ENCODE peak calls at places on chromosomes 1 and 21, in seven cellular contexts. Q is GM23338; L is AG04449; Y is cardiac muscle cell; P is choroid plexus epithelial cell; A is CD8-positive, alpha-beta T cell; T is Caco-2. K is an unnamed sample.
A peak's percentile ranks its signal among the peaks of the same experiment; 100 is the strongest.

GRCh38 chr1:181141431-181141910 is 53.0 kb downstream of the IER5 start:
- DNase-seq in P (peak; percentile 64), Q (no peak), T (no peak), Y (peak; percentile 58), L (peak; percentile 60), A (no peak), K (no peak)

GRCh38 chr1:9760824-9761223 is 62.9 kb downstream of the CLSTN1 start:
- DNase-seq in A (no peak), L (no peak), T (no peak), P (no peak), Q (peak; percentile 77), Y (no peak), K (no peak)

GRCh38 chr1:205985330-205986005 is 17.7 kb downstream of the RAB7B start:
- DNase-seq in P (no peak), Y (no peak), Q (no peak), T (no peak), A (no peak), L (no peak), K (peak; percentile 74)

GRCh38 chr1:3323021-3323790 is 131.3 kb upstream of the ARHGEF16 start:
- DNase-seq in P (no peak), A (no peak), Y (no peak), L (no peak), Q (no peak), T (peak; percentile 53), K (no peak)

GRCh38 chr1:55833452-55834160 is 618.4 kb upstream of the USP24 start:
- DNase-seq in Q (no peak), P (peak; percentile 49), L (peak; percentile 77), Y (peak; percentile 33), A (no peak), T (no peak), K (no peak)

GRCh38 chr1:200082329-200082728 is 54.8 kb downstream of the NR5A2 start:
- DNase-seq in P (no peak), T (no peak), Y (no peak), Q (no peak), A (no peak), L (no peak), K (no peak)

GRCh38 chr1:167090289-167090942 is at the start of gene GPA33:
- DNase-seq in Q (no peak), T (no peak), L (no peak), P (no peak), A (peak; percentile 7), Y (no peak), K (no peak)

GRCh38 chr21:31446206-31446900 is 102.3 kb upstream of the TIAM1 start:
- DNase-seq in L (no peak), P (no peak), T (no peak), Y (no peak), A (peak; percentile 33), Q (no peak), K (no peak)

GRCh38 chr1:68675336-68675735 is 178.5 kb upstream of the DEPDC1 start:
- DNase-seq in A (no peak), Y (no peak), T (no peak), P (no peak), L (no peak), Q (no peak), K (no peak)

GRCh38 chr1:228321895-228322294 is 84.7 kb downstream of the TRIM11 start:
- DNase-seq in T (no peak), Q (no peak), L (no peak), Y (no peak), P (no peak), A (no peak), K (no peak)

GRCh38 chr1:153536618-153537375 is 1.0 kb upstream of the S100A6 start:
- DNase-seq in P (no peak), Y (no peak), L (no peak), T (no peak), Q (no peak), A (no peak), K (no peak)

GRCh38 chr1:164071288-164071687 is 487.7 kb upstream of the PBX1 start:
- DNase-seq in A (no peak), L (no peak), Q (no peak), T (no peak), P (no peak), Y (no peak), K (no peak)

GRCh38 chr1:229582011-229582694 is 23.6 kb upstream of the ABCB10 start:
- DNase-seq in P (peak; percentile 75), L (no peak), Q (no peak), T (peak; percentile 19), A (no peak), Y (peak; percentile 22), K (no peak)

GRCh38 chr21:29098156-29098555 is 24.7 kb upstream of the CCT8 start:
- DNase-seq in A (no peak), T (no peak), Q (no peak), Y (no peak), P (no peak), L (no peak), K (no peak)

GRCh38 chr1:196558424-196558823 is 49.8 kb downstream of the KCNT2 start:
- DNase-seq in T (no peak), P (peak; percentile 95), Y (peak; percentile 90), L (peak; percentile 5), A (no peak), Q (no peak), K (peak; percentile 44)

GRCh38 chr1:23897083-23897482 is 16.1 kb downstream of the CNR2 start:
- DNase-seq in Y (no peak), A (no peak), P (no peak), L (no peak), T (no peak), Q (no peak), K (no peak)

GRCh38 chr1:219489636-219490035 is 123.3 kb downstream of the ZC3H11B start:
- DNase-seq in A (no peak), L (no peak), Y (no peak), Q (no peak), T (no peak), P (no peak), K (no peak)

GRCh38 chr1:65278344-65279091 is 30.8 kb upstream of the DNAJC6 start:
- DNase-seq in P (no peak), Y (peak; percentile 8), L (no peak), A (no peak), Q (peak; percentile 70), T (no peak), K (no peak)

GRCh38 chr1:56978819-56979218 is 13.0 kb upstream of the C8B start:
- DNase-seq in A (no peak), T (no peak), P (no peak), Y (no peak), L (no peak), Q (peak; percentile 29), K (no peak)
- TF ChIP-seq CTCF in A (no peak), T (no peak), P (no peak), Y (no peak), L (no peak), Q (peak; percentile 68), K (no peak)

DNA sequence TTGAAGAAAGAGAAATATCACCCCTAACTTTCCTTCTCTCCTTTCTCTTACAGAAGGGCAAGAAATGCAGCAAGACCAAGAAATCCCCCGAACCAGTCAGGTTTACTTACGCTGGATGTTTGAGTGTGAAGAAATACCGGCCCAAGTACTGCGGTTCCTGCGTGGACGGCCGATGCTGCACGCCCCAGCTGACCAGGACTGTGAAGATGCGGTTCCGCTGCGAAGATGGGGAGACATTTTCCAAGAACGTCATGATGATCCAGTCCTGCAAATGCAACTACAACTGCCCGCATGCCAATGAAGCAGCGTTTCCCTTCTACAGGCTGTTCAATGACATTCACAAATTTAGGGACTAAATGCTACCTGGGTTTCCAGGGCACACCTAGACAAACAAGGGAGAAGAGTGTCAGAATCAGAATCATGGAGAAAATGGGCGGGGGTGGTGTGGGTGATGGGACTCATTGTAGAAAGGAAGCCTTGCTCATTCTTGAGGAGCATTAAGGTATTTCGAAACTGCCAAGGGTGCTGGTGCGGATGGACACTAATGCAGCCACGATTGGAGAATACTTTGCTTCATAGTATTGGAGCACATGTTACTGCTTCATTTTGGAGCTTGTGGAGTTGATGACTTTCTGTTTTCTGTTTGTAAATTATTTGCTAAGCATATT is 2.3 kb downstream of the CCN1 start:
- DNase-seq in Q (peak; percentile 36), A (no peak), Y (peak; percentile 74), P (peak; percentile 72), L (no peak), T (no peak), K (no peak)
- H3K4me3 ChIP-seq in Q (peak overlapping the region; percentile 81), A (no peak overlapping the region), Y (no peak overlapping the region), P (peak overlapping the region; percentile 70), L (peak overlapping the region; percentile 98), T (no peak overlapping the region), K (peak overlapping the region; percentile 92)

DNA sequence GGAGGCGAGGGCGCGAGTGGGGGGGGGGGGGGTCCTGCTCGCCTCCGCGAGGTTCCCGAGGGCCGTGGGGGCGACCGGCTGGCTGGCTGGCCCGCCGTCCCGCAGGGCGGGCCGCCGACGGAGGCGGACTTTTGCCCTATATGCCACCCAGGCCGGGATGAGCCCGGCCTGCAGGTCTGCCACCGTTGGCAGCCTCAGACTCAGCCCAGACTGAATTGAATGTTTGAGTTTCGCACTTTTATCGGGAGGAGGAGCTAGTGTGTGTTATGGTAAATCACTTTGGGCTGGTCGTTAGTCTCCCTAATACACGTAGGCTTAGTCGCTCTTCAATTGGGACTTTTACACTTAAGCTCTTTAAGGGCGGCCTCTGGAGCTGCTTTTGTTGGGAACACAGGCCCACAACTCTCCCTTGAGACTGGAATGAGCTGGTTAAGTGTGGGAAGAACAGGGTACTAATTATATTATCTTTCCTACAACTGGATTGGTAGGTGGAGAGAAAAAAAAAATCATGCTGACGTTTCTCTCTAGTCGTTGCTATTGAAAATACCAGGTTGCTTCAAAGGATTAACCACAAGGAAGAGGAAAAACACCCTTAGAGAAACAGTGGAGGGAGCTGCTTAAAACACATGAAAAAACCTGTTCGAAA is 1.3 kb upstream of the IRF2BP2 start:
- DNase-seq in Q (peak; percentile 92), P (peak; percentile 94), Y (peak; percentile 92), T (peak; percentile 88), A (peak; percentile 58), L (peak; percentile 77), K (no peak)
- TF ChIP-seq CTCF in Q (peak; percentile 14), P (peak; percentile 25), Y (peak; percentile 9), T (no peak), A (no peak), L (peak; percentile 1), K (peak; percentile 13)

GRCh38 chr1:17875882-17876280 is 120.7 kb downstream of the ACTL8 start:
- DNase-seq in P (peak; percentile 42), Y (peak; percentile 56), Q (no peak), T (no peak), A (no peak), L (no peak), K (no peak)

GRCh38 chr1:17873007-17873675 is 118.0 kb downstream of the ACTL8 start:
- DNase-seq in L (no peak), P (no peak), A (no peak), Y (no peak), T (no peak), Q (no peak), K (no peak)

GRCh38 chr1:17874665-17875064 is 119.5 kb downstream of the ACTL8 start:
- DNase-seq in L (peak; percentile 96), T (peak; percentile 9), Q (peak; percentile 25), A (no peak), Y (peak; percentile 95), P (peak; percentile 78), K (no peak)

GRCh38 chr1:17875171-17875881 is 120.2 kb downstream of the ACTL8 start:
- DNase-seq in L (no peak), Y (peak; percentile 46), Q (no peak), A (no peak), T (no peak), P (peak; percentile 31), K (no peak)

DNA sequence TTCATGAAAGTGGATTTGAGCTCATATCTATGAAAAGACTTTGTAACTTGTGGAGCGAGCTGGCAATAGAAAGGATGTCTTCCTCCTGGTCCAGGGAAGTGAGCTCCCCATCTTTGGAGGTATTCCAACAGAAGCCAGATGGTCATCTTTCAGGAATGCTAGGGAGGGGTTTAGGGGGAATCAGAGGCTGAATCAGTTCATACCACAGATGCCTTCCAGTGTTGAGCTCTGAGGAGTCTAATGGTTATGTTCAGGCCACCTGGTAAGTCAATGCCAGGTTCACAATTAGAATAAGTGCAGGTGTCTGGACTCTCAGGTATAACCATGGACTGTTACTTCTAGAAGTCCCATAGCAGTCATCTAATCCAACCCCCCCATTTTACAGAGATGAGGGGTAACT is 119.1 kb downstream of the ACTL8 start:
- DNase-seq in P (peak; percentile 82), A (no peak), T (no peak), Y (peak; percentile 88), Q (no peak), L (peak; percentile 85), K (peak; percentile 70)
- H3K4me3 ChIP-seq in P (no peak overlapping the region), A (no peak overlapping the region), T (no peak overlapping the region), Y (no peak overlapping the region), Q (no peak overlapping the region), L (peak overlapping the region; percentile 33), K (no peak overlapping the region)

K was measured in epithelial cell of proximal tubule.